ENCODE peak calls at places on chromosomes 4 and X, in four cellular contexts. C is prostate gland, V is BJ, Y is kidney epithelial cell. W is an unnamed sample.

GRCh38 chr4:105184316-105184988 is 37.8 kb downstream of the TET2 start:
- DNase-seq in Y (peak; percentile 35), V (no peak), C (no peak), W (no peak)

GRCh38 chr4:147355849-147356248 is 125.0 kb upstream of the EDNRA start:
- DNase-seq in V (no peak), C (no peak), Y (peak; percentile 48), W (no peak)

GRCh38 chr4:14857475-14857874 is 144.8 kb upstream of the CPEB2 start:
- DNase-seq in Y (no peak), C (no peak), V (no peak), W (no peak)

GRCh38 chrX:16524327-16524726 is 125.6 kb upstream of the S100G start:
- DNase-seq in Y (no peak), V (no peak), C (no peak), W (no peak)

GRCh38 chrX:25131055-25131454 is 115.3 kb upstream of the ARX start:
- DNase-seq in C (no peak), V (no peak), Y (no peak), W (no peak)

GRCh38 chrX:22136711-22137110 is 104.6 kb downstream of the PHEX start:
- DNase-seq in Y (no peak), V (no peak), C (no peak), W (no peak)

GRCh38 chr4:86380176-86380724 is 20.4 kb upstream of the MAPK10 start:
- DNase-seq in V (no peak), C (no peak), Y (no peak), W (no peak)

GRCh38 chrX:129655547-129656248 is 942 bp upstream of the APLN start:
- DNase-seq in Y (no peak), V (no peak), C (no peak), W (no peak)

GRCh38 chr4:100504086-100504874 is 13.5 kb downstream of the EMCN start:
- DNase-seq in Y (no peak), V (no peak), C (no peak), W (no peak)

GRCh38 chr4:95231713-95232112 is 317.1 kb downstream of the UNC5C start:
- DNase-seq in Y (no peak), C (no peak), V (no peak), W (no peak)

GRCh38 chr4:122758033-122758432 is 25.5 kb downstream of the BBS12 start:
- DNase-seq in Y (no peak), V (no peak), C (no peak), W (no peak)

GRCh38 chr4:101155859-101156430 is 191.4 kb downstream of the PPP3CA start:
- DNase-seq in V (no peak), C (no peak), Y (no peak), W (no peak)

GRCh38 chr4:76208005-76208765 is 5.4 kb downstream of the SCARB2 start:
- DNase-seq in C (peak; percentile 81), Y (no peak), V (peak; percentile 71), W (peak; percentile 81)

GRCh38 chr4:146132445-146132844 is 43.1 kb upstream of the LSM6 start:
- DNase-seq in C (no peak), Y (no peak), V (no peak), W (no peak)

GRCh38 chr4:141807073-141807472 is 170.7 kb downstream of the IL15 start:
- DNase-seq in C (no peak), Y (peak; percentile 25), V (peak; percentile 15), W (no peak)

GRCh38 chrX:115344885-115345653 is 55.6 kb downstream of the LUZP4 start:
- DNase-seq in Y (peak; percentile 83), V (peak; percentile 71), C (peak; percentile 50), W (peak; percentile 68)

GRCh38 chrX:2903366-2903765 is 25.8 kb downstream of the ARSD start:
- DNase-seq in C (no peak), V (no peak), Y (no peak), W (no peak)

GRCh38 chr4:98546910-98547544 is 111.4 kb downstream of the TSPAN5 start:
- DNase-seq in Y (no peak), C (peak; percentile 18), V (no peak), W (no peak)

GRCh38 chr4:37549003-37549402 is 137.2 kb downstream of the RELL1 start:
- DNase-seq in V (no peak), Y (peak; percentile 87), C (no peak), W (no peak)

GRCh38 chr4:150584198-150584593 is 2.2 kb downstream of the MAB21L2 start:
- DNase-seq in C (no peak), Y (no peak), V (no peak), W (no peak)

GRCh38 chr4:165982934-165983333 is 109.9 kb downstream of the TLL1 start:
- DNase-seq in C (no peak), Y (no peak), V (no peak), W (no peak)

GRCh38 chr4:186557486-186557885 is 2.1 kb upstream of the MTNR1A start:
- DNase-seq in C (no peak), Y (no peak), V (peak; percentile 17), W (no peak)

GRCh38 chr4:13495753-13496152 is 11.6 kb upstream of the RAB28 start:
- DNase-seq in V (no peak), C (no peak), Y (no peak), W (no peak)

GRCh38 chr4:13493793-13494192 is 9.7 kb upstream of the RAB28 start:
- DNase-seq in C (no peak), Y (no peak), V (no peak), W (no peak)

GRCh38 chr4:13496605-13497004 is 12.5 kb upstream of the RAB28 start:
- DNase-seq in V (no peak), Y (no peak), C (no peak), W (no peak)

GRCh38 chr4:13492752-13493151 is 8.6 kb upstream of the RAB28 start:
- DNase-seq in V (no peak), C (no peak), Y (no peak), W (no peak)

DNA sequence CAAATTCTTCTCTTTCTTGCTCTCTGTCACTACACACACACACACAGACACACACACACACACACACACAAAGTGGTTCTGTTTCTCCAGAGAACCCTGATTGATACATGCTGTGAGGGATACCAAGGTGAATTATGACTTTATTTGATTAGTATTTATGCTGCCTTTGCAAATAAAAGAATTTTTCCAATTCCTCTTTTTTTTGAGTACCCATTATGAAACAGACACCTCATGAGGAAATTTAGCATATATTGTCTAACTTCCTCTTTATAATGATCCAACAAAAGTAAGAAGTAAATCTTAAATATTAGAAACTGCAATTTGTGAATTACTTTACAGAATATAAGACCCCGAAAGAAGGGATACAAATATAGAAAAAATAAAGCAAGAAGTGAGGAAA is 14.3 kb upstream of the RAB28 start:
- DNase-seq in V (no peak), C (no peak), Y (no peak), W (no peak)
- H3K36me3 ChIP-seq in V (no peaks in the 10 kb centered on the region), C (no peaks in the 10 kb centered on the region), Y (no peaks in the 10 kb centered on the region), W (no peaks in the 10 kb centered on the region)

DNA sequence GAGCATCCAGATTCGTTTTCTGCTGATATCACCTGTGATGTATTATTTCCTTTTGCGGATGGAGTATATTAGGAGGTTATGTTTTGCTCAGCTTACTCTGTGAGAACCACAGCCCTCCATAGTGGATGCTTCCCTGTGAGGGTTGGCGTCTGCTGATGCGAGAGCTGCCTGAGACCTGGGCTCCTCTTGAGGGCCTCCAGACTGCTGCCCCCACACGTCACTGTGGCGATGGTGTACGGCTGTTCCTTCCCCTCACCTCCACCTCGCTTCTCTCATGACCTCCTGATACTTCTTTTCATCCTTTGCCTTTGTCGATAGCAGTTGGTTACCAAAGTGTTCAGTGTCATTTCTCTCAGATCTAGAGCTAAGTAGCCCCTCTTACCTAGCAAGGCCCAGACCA is 71.7 kb downstream of the TNIP2 start:
- DNase-seq in C (no peak), Y (no peak), V (no peak), W (no peak)
- H3K36me3 ChIP-seq in C (peaks cover 4% of the 10 kb centered on the region), Y (no peaks in the 10 kb centered on the region), V (peaks cover 9% of the 10 kb centered on the region), W (peaks cover 6% of the 10 kb centered on the region)

GRCh38 chr4:803884-804283 is 22.0 kb downstream of the CPLX1 start:
- DNase-seq in Y (no peak), V (no peak), C (no peak), W (no peak)

GRCh38 chr4:804804-805203 is 21.1 kb downstream of the CPLX1 start:
- DNase-seq in Y (no peak), C (no peak), V (no peak), W (no peak)

GRCh38 chr4:808860-809570 is 16.9 kb downstream of the CPLX1 start:
- DNase-seq in C (no peak), Y (no peak), V (no peak), W (no peak)

DNA sequence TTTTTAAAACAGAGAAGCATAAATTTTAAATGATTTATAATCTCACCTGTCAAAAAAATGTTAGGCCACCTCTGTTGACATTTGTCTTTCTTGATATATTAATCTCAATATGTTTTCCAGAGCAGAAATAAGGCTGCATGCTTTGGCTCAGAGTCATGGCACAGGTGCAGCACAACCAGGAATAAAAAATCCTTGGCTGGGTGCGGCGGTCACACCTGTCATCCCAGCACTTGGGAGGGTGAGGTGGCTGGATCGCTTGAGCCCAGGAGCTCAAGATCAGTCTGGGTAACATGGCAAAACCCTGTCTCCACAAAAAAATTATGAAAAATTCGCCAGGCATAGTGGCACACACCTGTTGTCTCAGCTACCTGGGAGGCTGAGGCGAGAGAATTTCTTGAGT is 18.1 kb downstream of the CPLX1 start:
- DNase-seq in Y (no peak), C (no peak), V (no peak), W (no peak)
- H3K36me3 ChIP-seq in Y (no peaks in the 10 kb centered on the region), C (no peaks in the 10 kb centered on the region), V (no peaks in the 10 kb centered on the region), W (no peaks in the 10 kb centered on the region)

DNA sequence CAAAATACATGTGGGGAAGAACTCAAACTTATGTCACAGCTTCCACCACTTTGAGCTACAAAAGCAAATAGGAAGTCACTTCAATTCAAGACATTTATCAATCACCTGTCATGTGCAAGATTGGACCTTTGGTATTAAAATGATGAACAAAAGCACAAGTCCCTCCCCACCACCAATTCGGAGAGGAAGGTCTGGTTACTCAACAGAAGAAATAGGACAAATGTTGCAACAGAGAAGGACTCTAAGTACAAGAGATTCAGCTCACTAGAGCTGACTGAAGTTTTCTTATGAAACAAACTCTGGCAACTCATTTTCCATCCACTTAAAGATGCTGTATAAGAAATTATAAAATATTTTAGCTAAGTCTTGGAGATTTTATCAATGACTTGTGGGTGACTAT is 16.0 kb upstream of the MMRN1 start:
- DNase-seq in C (no peak), Y (no peak), V (no peak), W (no peak)
- H3K36me3 ChIP-seq in C (no peaks in the 10 kb centered on the region), Y (no peaks in the 10 kb centered on the region), V (no peaks in the 10 kb centered on the region), W (no peaks in the 10 kb centered on the region)

GRCh38 chr4:121685257-121685656 is 11.5 kb downstream of the ANXA5 start:
- DNase-seq in C (no peak), V (no peak), Y (no peak), W (no peak)
- H3K36me3 ChIP-seq in C (no peaks in the 10 kb centered on the region), V (peaks cover 18% of the 10 kb centered on the region), Y (no peaks in the 10 kb centered on the region), W (peaks cover 4% of the 10 kb centered on the region)

GRCh38 chr4:4269856-4270255 is 20.1 kb downstream of the LYAR start:
- DNase-seq in V (no peak), Y (no peak), C (no peak), W (no peak)
- H3K36me3 ChIP-seq in V (peaks cover 4% of the 10 kb centered on the region), Y (peaks cover 1% of the 10 kb centered on the region), C (peaks cover 11% of the 10 kb centered on the region), W (peaks cover 77% of the 10 kb centered on the region)

W was measured in tibial nerve.